ENCODE peak calls at places on chromosomes 3 and 15, in four cellular contexts. J, O, Q and N are unnamed samples.

GRCh38 chr15:87633471-87633870 is 623.1 kb downstream of the NTRK3 start:
- DNase-seq in J (no peak), O (no peak), Q (no peak), N (no peak)

GRCh38 chr15:47473857-47474256 is 243.4 kb upstream of the SEMA6D start:
- DNase-seq in O (no peak), Q (no peak), J (no peak), N (no peak)

GRCh38 chr3:94775746-94776145 is 712.9 kb downstream of the NSUN3 start:
- DNase-seq in J (no peak), O (no peak), Q (no peak), N (no peak)

GRCh38 chr3:69044608-69045007 is 7.5 kb downstream of the TMF1 start:
- DNase-seq in J (no peak), Q (no peak), O (no peak), N (no peak)

GRCh38 chr15:83300826-83301225 is 16.4 kb upstream of the BNC1 start:
- DNase-seq in J (no peak), Q (no peak), O (no peak), N (no peak)

GRCh38 chr3:192844366-192844765 is 73.3 kb downstream of the MB21D2 start:
- DNase-seq in Q (no peak), O (no peak), J (no peak), N (no peak)

GRCh38 chr3:115321396-115321795 is 174.3 kb upstream of the ZBTB20 start:
- DNase-seq in J (no peak), O (no peak), Q (no peak), N (no peak)

GRCh38 chr3:174633342-174633741 is 225.8 kb upstream of the NAALADL2 start:
- DNase-seq in O (no peak), Q (no peak), J (no peak), N (no peak)

GRCh38 chr3:176916777-176917176 is 280.5 kb downstream of the TBL1XR1 start:
- DNase-seq in O (peak), Q (no peak), J (no peak), N (no peak)

GRCh38 chr3:147812186-147812911 is 403.2 kb downstream of the ZIC1 start:
- DNase-seq in O (no peak), J (no peak), Q (no peak), N (no peak)

GRCh38 chr3:143314291-143315093 is 194.9 kb downstream of the CHST2 start:
- DNase-seq in O (no peak), Q (no peak), J (no peak), N (no peak)

GRCh38 chr3:14353486-14353885 is 48.9 kb upstream of the SLC6A6 start:
- DNase-seq in J (no peak), Q (no peak), O (no peak), N (no peak)

GRCh38 chr15:45704329-45705249 is 69.8 kb downstream of the SQOR start:
- DNase-seq in O (peak), J (no peak), Q (no peak), N (no peak)

GRCh38 chr15:49877871-49878511 is 241.0 kb downstream of the ATP8B4 start:
- DNase-seq in O (no peak), Q (no peak), J (no peak), N (no peak)

GRCh38 chr3:36060950-36061349 is 319.4 kb upstream of the STAC start:
- DNase-seq in Q (no peak), O (no peak), J (no peak), N (no peak)

GRCh38 chr3:72338942-72339749 is 509.1 kb downstream of the SHQ1 start:
- DNase-seq in J (peak), Q (peak), O (no peak), N (peak)

GRCh38 chr15:77066961-77067690 is 3.8 kb downstream of the TSPAN3 start:
- DNase-seq in O (no peak), J (no peak), Q (no peak), N (peak)

GRCh38 chr3:30199096-30199734 is 407.2 kb upstream of the TGFBR2 start:
- DNase-seq in Q (no peak), O (peak), J (peak), N (peak)

GRCh38 chr3:183533410-183534132 is 21.9 kb downstream of the KLHL6 start:
- DNase-seq in O (peak), J (no peak), Q (no peak), N (no peak)

GRCh38 chr15:63388511-63388910 is 6.9 kb upstream of the CA12 start:
- DNase-seq in O (no peak), Q (no peak), J (no peak), N (no peak)

GRCh38 chr3:93973160-93974126 is at the start of gene PROS1:
- DNase-seq in O (peak), Q (no peak), J (peak), N (peak)

GRCh38 chr3:118527527-118528044 is 507.1 kb downstream of the IGSF11 start:
- DNase-seq in Q (no peak), J (no peak), O (no peak), N (no peak)

DNA sequence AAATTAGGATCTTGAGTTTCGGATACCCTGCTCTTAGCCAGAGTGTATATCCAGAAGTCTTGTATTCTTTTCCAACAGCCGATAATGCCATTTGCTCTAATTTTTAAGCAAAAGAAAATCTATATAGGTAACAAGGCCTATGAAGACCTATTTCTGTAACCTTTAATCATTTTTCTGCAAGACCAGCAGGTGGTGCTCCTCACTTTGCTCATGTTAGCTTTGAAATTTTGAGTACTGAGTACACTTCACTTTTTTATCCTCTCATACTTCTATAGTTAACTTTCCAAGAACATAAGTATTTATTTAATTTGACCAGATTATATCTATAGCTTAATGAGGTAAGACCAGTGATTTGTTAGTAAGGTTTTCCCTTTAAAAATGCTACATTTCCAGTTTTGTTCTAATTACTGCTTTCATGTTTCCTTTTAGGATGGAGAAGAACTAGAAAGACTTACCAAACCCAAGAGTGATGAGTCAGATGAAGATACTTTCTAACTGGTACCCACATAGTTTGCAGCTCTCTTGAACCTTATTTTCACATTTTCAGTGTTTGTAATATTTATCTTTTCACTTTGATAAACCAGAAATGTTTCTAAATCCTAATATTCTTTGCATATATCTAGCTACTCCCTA is 20.5 kb downstream of the SLC35A5 start:
- DNase-seq in J (peak), O (peak), Q (no peak), N (peak)
- TF ChIP-seq TCF7 in J (no peak), O (no peak), Q (no peak), N (no peak)

GRCh38 chr3:193963808-193964516 is 172.0 kb upstream of the HES1 start:
- DNase-seq in Q (peak), J (no peak), O (no peak), N (no peak)
- TF ChIP-seq CBFB in Q (no peak), J (no peak), O (no peak), N (no peak)

GRCh38 chr3:195143221-195143620 is 127.7 kb downstream of the XXYLT1 start:
- DNase-seq in Q (no peak), O (no peak), J (no peak), N (no peak)
- TF ChIP-seq TCF7 in Q (no peak), O (no peak), J (no peak), N (no peak)

DNA sequence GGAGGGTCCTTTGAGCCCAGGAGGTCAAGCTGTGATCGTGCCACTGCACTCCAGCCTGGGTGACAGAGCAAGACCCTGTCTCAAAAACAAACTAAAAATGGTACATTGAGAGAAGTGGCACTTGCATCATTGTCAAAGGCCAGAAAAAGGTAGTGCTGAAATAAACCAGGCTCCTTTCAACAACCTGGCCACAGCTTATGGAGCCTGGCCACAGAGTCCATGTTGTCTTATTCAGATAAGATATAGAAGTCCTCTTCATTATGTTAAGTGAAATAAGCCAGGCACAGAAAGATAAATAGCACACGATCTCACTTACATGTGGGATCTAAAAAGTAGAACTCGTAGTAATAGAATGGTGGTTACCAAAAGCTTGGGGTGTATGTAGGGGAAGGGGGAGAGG is 34.7 kb downstream of the EMC4 start:
- DNase-seq in Q (no peak), O (no peak), J (no peak), N (no peak)
- TF ChIP-seq CBFB in Q (no peak), O (no peak), J (no peak), N (no peak)